ENCODE peak calls at places on chromosomes 13 and 19, in nine cellular contexts. L is foreskin fibroblast, S is fibroblast of lung, X is fibroblast of mammary gland, B is sigmoid colon, D is heart right ventricle, O is mammary epithelial cell, F is AG10803, A is Peyer's patch. V is an unnamed sample.

GRCh38 chr19:32392946-32393345 is 12.6 kb upstream of the DPY19L3 start:
- DNase-seq in L (no peak), S (no peak), X (no peak), B (no peak), D (no peak), O (no peak), F (no peak), A (no peak), V (no peak)

GRCh38 chr19:45693168-45693788 is 812 bp downstream of the QPCTL start:
- DNase-seq in L (peak; percentile 59), S (peak; percentile 50), X (peak; percentile 67), B (peak; percentile 88), D (peak; percentile 83), O (peak; percentile 55), F (peak; percentile 61), A (peak; percentile 93), V (no peak)

GRCh38 chr13:111046590-111047141 is 68.4 kb upstream of the ARHGEF7 start:
- DNase-seq in L (peak; percentile 66), S (peak; percentile 15), X (peak; percentile 60), B (no peak), D (peak; percentile 50), O (no peak), F (peak; percentile 45), A (no peak), V (peak; percentile 78)

GRCh38 chr19:3833578-3834348 is 35.1 kb downstream of the ZFR2 start:
- DNase-seq in L (no peak), S (no peak), X (no peak), B (no peak), D (no peak), O (no peak), F (no peak), A (no peak), V (no peak)

GRCh38 chr19:23321953-23322549 is 71.9 kb upstream of the ZNF724 start:
- DNase-seq in L (no peak), S (no peak), X (no peak), B (no peak), D (no peak), O (no peak), F (no peak), A (no peak), V (no peak)

GRCh38 chr13:43331676-43332075 is 308.3 kb downstream of the DNAJC15 start:
- DNase-seq in L (no peak), S (peak; percentile 58), X (peak; percentile 2), B (no peak), D (no peak), O (no peak), F (no peak), A (no peak), V (peak; percentile 48)

GRCh38 chr13:112516218-112516617 is 71.7 kb downstream of the TUBGCP3 start:
- DNase-seq in L (no peak), S (no peak), X (no peak), B (no peak), D (no peak), O (no peak), F (no peak), A (no peak), V (no peak)

GRCh38 chr13:30607908-30608307 is 9.8 kb upstream of the USPL1 start:
- DNase-seq in L (no peak), S (peak; percentile 4), X (no peak), B (no peak), D (no peak), O (peak; percentile 38), F (no peak), A (peak; percentile 85), V (no peak)

GRCh38 chr19:11338569-11339253 is 746 bp downstream of the RAB3D start:
- DNase-seq in L (no peak), S (no peak), X (no peak), B (no peak), D (no peak), O (no peak), F (no peak), A (no peak), V (no peak)

GRCh38 chr13:40517486-40518311 is 148.7 kb downstream of the FOXO1 start:
- DNase-seq in L (no peak), S (no peak), X (no peak), B (no peak), D (no peak), O (no peak), F (no peak), A (no peak), V (no peak)

GRCh38 chr13:44293908-44294735 is 79.5 kb upstream of the SERP2 start:
- DNase-seq in L (peak; percentile 49), S (peak; percentile 61), X (peak; percentile 52), B (no peak), D (no peak), O (no peak), F (peak; percentile 34), A (no peak), V (no peak)

GRCh38 chr19:11041966-11042627 is 47.2 kb upstream of the LDLR start:
- DNase-seq in L (no peak), S (no peak), X (no peak), B (no peak), D (no peak), O (no peak), F (no peak), A (no peak), V (no peak)

GRCh38 chr19:35449347-35450043 is 1.4 kb downstream of the FFAR2 start:
- DNase-seq in L (no peak), S (no peak), X (no peak), B (no peak), D (no peak), O (peak; percentile 46), F (no peak), A (peak; percentile 58), V (no peak)

GRCh38 chr19:19539738-19540703 is 2.0 kb downstream of the CILP2 start:
- DNase-seq in L (peak; percentile 74), S (peak; percentile 61), X (peak; percentile 63), B (peak; percentile 64), D (peak; percentile 45), O (peak; percentile 25), F (peak; percentile 57), A (peak; percentile 85), V (no peak)

DNA sequence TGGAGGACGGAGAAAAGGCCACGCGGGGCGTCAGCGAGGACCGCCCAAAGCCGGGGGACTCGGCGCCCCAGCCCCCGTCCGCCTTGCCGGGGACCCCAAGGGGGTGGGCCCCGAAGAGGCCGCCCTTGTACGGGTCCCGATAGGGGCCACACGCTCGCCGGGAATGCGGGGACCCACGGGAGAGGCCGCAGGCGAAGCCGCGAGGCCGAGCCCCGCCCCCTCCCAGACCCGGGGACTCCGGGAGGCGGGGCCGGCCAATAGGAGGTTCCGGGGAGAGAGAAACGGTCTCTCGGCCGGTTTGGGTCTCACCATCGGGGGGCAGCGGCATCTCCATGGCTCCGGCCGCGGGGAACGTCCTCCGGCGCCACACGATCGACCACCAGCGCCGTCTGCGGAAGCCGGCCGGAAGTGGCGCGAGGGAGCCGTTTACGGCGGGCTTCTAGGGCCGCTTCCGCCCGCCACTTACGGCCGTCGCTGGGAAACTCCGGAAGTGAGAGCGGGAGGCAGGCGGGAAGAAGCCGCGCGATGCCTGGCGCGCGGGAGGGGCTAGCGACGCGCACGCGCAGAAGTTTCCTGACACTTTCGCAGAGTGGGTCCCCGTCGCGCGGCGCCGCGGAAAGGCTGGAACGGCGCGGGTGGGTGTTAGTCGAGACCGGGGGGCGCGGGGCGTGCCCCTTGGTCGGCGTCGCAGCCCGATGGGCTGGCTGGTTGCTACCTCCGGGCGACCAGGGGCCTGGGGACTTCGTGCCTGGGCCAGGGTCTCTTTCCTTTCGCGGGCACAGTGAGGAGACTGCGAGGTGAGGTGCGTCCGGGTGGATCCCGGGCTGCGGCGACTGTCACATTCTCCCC is at the start of gene CHERP:
- DNase-seq in L (peak; percentile 90), S (peak; percentile 92), X (peak; percentile 87), B (peak; percentile 96), D (peak; percentile 94), O (peak; percentile 90), F (peak; percentile 92), A (peak; percentile 97), V (peak; percentile 72)
- H3K4me3 ChIP-seq in L (peak within 1 kb of the TSS; percentile 87), S (peak within 1 kb of the TSS; percentile 65), X (peak within 1 kb of the TSS; percentile 93), B (peak within 1 kb of the TSS; percentile 77), D (peak within 1 kb of the TSS; percentile 83), O (peak within 1 kb of the TSS; percentile 88), F (peak within 1 kb of the TSS; percentile 91), A (peak within 1 kb of the TSS; percentile 78), V (peak within 1 kb of the TSS; percentile 94)

GRCh38 chr19:57779220-57779845 is 9.9 kb downstream of the ZNF586 start:
- DNase-seq in L (no peak), S (peak; percentile 12), X (peak; percentile 18), B (no peak), D (no peak), O (no peak), F (no peak), A (no peak), V (no peak)
- H3K4me3 ChIP-seq in L (no peak overlapping the region), S (no peak overlapping the region), X (no peak overlapping the region), B (no peak overlapping the region), D (no peak overlapping the region), O (no peak overlapping the region), F (no peak overlapping the region), A (no peak overlapping the region), V (no peak overlapping the region)

GRCh38 chr13:48410199-48410598 is 2.7 kb downstream of the LPAR6 start:
- DNase-seq in L (no peak), S (no peak), X (no peak), B (no peak), D (no peak), O (peak; percentile 19), F (no peak), A (no peak), V (no peak)
- H3K4me3 ChIP-seq in L (peak overlapping the region; percentile 68), S (peak overlapping the region; percentile 22), X (peak overlapping the region; percentile 67), B (peak overlapping the region; percentile 5), D (peak overlapping the region; percentile 66), O (peak overlapping the region; percentile 78), F (peak overlapping the region; percentile 6), A (peak overlapping the region; percentile 14), V (peak overlapping the region; percentile 25)

GRCh38 chr19:49064768-49065611 is at the start of gene NTF4:
- DNase-seq in L (no peak), S (peak; percentile 41), X (no peak), B (no peak), D (no peak), O (peak; percentile 51), F (no peak), A (no peak), V (no peak)
- H3K4me3 ChIP-seq in L (peak within 1 kb of the TSS; percentile 12), S (no peak within 1 kb of the TSS), X (no peak within 1 kb of the TSS), B (no peak within 1 kb of the TSS), D (peak within 1 kb of the TSS; percentile 29), O (peak within 1 kb of the TSS; percentile 55), F (peak within 1 kb of the TSS; percentile 29), A (peak within 1 kb of the TSS; percentile 28), V (peak within 1 kb of the TSS; percentile 32)

GRCh38 chr19:40626918-40627317 is 25.7 kb downstream of the LTBP4 start:
- DNase-seq in L (no peak), S (no peak), X (no peak), B (no peak), D (no peak), O (no peak), F (no peak), A (no peak), V (no peak)
- H3K4me3 ChIP-seq in L (no peak overlapping the region), S (no peak overlapping the region), X (no peak overlapping the region), B (no peak overlapping the region), D (no peak overlapping the region), O (no peak overlapping the region), F (no peak overlapping the region), A (no peak overlapping the region), V (no peak overlapping the region)

GRCh38 chr19:41308450-41309224 is 1.3 kb upstream of the CCDC97 start:
- DNase-seq in L (peak; percentile 77), S (peak; percentile 74), X (peak; percentile 89), B (peak; percentile 96), D (peak; percentile 95), O (peak; percentile 73), F (peak; percentile 85), A (peak; percentile 98), V (no peak)
- H3K4me3 ChIP-seq in L (peak overlapping the region; percentile 87), S (no peak overlapping the region), X (no peak overlapping the region), B (peak overlapping the region; percentile 62), D (peak overlapping the region; percentile 79), O (peak overlapping the region; percentile 89), F (peak overlapping the region; percentile 95), A (peak overlapping the region; percentile 89), V (no peak overlapping the region)

V was measured in skeletal muscle cell.